ENCODE peak calls at places on chromosomes 6 and 20, in four cellular contexts. One of them, this sample, is unnamed. For H3K4me1 and H3K9me3, the result is how much of the 10 kb centered on the place peaks cover.

GRCh38 chr6:55963301-55963700 is 87.9 kb upstream of the BMP5 start:
- DNase-seq in testis: peak
- DNase-seq in cardiac muscle cell: peak
- DNase-seq in DND-41: no peak
- DNase-seq in this sample: no peak

GRCh38 chr20:47113362-47114118 is 218.9 kb downstream of the EYA2 start:
- DNase-seq in testis: no peak
- DNase-seq in cardiac muscle cell: peak
- DNase-seq in DND-41: no peak
- DNase-seq in this sample: peak

GRCh38 chr20:15185913-15186312 is 848.5 kb upstream of the FLRT3 start:
- DNase-seq in testis: no peak
- DNase-seq in cardiac muscle cell: no peak
- DNase-seq in DND-41: no peak
- DNase-seq in this sample: no peak

GRCh38 chr20:62496525-62497218 is 20.9 kb upstream of the GATA5 start:
- DNase-seq in testis: peak
- DNase-seq in cardiac muscle cell: no peak
- DNase-seq in DND-41: peak
- DNase-seq in this sample: peak

GRCh38 chr20:1038205-1038604 is 36.1 kb upstream of the RSPO4 start:
- DNase-seq in testis: no peak
- DNase-seq in cardiac muscle cell: no peak
- DNase-seq in DND-41: no peak
- DNase-seq in this sample: no peak

GRCh38 chr6:52352239-52353008 is 9.5 kb upstream of the PAQR8 start:
- DNase-seq in testis: no peak
- DNase-seq in cardiac muscle cell: peak
- DNase-seq in DND-41: no peak
- DNase-seq in this sample: peak

GRCh38 chr20:7691647-7692046 is 248.6 kb downstream of the HAO1 start:
- DNase-seq in testis: no peak
- DNase-seq in cardiac muscle cell: peak
- DNase-seq in DND-41: no peak
- DNase-seq in this sample: no peak

GRCh38 chr6:104473021-104473429 is 386.7 kb downstream of the HACE1 start:
- DNase-seq in testis: no peak
- DNase-seq in cardiac muscle cell: no peak
- DNase-seq in DND-41: no peak
- DNase-seq in this sample: no peak

GRCh38 chr20:25039697-25040437 is 18.1 kb downstream of the ACSS1 start:
- DNase-seq in testis: peak
- DNase-seq in cardiac muscle cell: peak
- DNase-seq in DND-41: no peak
- DNase-seq in this sample: no peak

DNA sequence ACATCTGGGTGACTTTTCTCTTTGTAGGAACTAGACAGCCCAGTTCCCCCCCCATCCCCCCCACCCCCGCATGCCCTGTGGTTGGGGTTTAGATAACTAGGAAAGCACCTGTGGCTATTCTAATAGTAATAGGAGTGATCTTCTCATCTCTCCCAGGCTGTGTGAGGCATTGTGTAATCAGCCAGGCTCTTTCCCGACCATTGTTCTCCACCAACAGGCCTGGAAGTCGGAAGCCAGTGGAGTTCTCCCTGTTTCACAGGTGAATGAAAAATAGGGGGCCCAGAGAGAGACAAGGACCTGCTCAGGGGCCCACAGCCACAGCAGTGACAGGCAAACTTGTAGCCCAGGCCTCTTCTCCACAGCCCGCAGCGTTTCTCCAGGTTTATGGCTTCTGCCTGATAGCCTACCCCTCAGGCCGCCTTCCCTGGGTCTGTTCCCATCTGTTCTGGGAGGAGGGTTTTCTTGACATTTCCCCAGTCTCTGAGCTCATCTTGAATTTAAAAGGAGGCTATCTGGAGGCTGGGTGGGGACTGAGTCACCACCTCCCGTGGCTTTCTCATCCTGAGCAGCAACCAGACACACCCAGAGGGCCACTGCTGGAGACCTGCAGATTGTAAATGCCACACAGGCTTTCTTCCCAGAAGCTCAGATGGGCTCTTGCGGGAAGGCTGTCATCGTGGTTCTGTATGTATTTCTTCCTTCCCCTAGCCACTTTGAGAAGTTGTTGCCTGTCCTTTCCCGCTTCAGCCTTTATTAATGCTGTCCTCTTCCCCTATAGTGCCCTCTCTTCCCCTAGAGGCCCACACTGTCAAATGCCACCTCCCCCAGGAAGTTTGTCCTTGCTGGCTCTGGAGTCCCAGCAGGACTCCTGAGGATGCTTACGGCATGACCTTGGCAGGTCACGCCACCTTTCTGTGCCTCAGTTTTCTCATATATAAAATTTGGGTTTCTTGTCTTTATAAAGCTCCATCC is 75.9 kb upstream of the MYL9 start:
- DNase-seq in testis: no peak
- DNase-seq in cardiac muscle cell: peak
- DNase-seq in DND-41: no peak
- DNase-seq in this sample: no peak
- H3K4me1 ChIP-seq in testis: half or more
- H3K4me1 ChIP-seq in cardiac muscle cell: under half
- H3K4me1 ChIP-seq in DND-41: under half
- H3K4me1 ChIP-seq in this sample: under half

GRCh38 chr6:159334068-159334467 is 164.9 kb downstream of the FNDC1 start:
- DNase-seq in testis: no peak
- DNase-seq in cardiac muscle cell: no peak
- DNase-seq in DND-41: no peak
- DNase-seq in this sample: no peak
- H3K9me3 ChIP-seq in testis: under half
- H3K9me3 ChIP-seq in cardiac muscle cell: under half
- H3K9me3 ChIP-seq in DND-41: under half
- H3K9me3 ChIP-seq in this sample: under half

DNA sequence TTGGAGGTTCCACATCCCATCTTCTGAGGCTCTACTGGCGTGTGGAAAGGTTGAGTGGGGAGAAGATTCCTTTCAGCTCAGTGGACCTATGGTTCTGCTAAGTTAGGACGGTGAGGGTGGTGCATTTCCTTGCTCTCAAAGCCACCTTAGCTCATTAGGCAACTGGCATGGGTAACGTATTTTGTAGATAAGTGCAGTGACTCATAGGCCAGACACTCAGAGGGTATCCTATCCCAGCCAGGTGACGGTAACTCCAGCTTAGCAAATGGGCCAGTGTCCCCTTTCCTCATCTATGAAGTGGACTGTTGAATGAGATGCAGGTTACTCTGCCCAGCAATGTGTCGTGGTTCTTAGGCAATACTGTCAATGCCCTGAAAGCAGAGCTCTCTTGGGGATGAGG is 3.7 kb downstream of the RPS6KA2 start:
- DNase-seq in testis: no peak
- DNase-seq in cardiac muscle cell: peak
- DNase-seq in DND-41: no peak
- DNase-seq in this sample: no peak
- H3K4me1 ChIP-seq in testis: under half
- H3K4me1 ChIP-seq in cardiac muscle cell: under half
- H3K4me1 ChIP-seq in DND-41: under half
- H3K4me1 ChIP-seq in this sample: under half

DNA sequence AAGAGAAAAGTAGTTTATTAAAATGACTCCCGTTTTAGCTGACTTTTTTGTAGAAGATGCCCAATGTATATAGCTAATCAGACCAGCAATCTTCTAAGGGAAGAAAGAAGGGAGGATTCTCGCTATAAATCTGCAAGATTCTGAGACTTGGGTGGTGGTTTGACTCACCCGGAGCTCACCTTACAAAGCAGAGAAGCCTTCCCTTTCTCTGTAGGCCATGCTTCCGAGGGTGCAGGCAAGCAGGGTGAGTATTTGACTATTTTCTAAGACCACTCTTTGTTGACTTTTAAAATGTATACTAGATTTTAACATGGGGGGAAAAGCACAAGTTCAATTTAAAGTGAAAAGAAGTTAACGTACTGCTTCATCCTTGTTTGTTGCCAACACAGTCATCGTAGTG is 2.7 kb downstream of the OLIG3 start:
- DNase-seq in testis: no peak
- DNase-seq in cardiac muscle cell: no peak
- DNase-seq in DND-41: no peak
- DNase-seq in this sample: no peak
- H3K9me3 ChIP-seq in testis: under half
- H3K9me3 ChIP-seq in cardiac muscle cell: under half
- H3K9me3 ChIP-seq in DND-41: under half
- H3K9me3 ChIP-seq in this sample: under half

GRCh38 chr6:42302441-42302840 is 84.8 kb upstream of the MRPS10 start:
- DNase-seq in testis: no peak
- DNase-seq in cardiac muscle cell: peak
- DNase-seq in DND-41: no peak
- DNase-seq in this sample: no peak
- H3K4me1 ChIP-seq in testis: half or more
- H3K4me1 ChIP-seq in cardiac muscle cell: under half
- H3K4me1 ChIP-seq in DND-41: under half
- H3K4me1 ChIP-seq in this sample: under half

GRCh38 chr6:170142559-170142958 is 148.3 kb downstream of the DLL1 start:
- DNase-seq in testis: no peak
- DNase-seq in cardiac muscle cell: no peak
- DNase-seq in DND-41: no peak
- DNase-seq in this sample: no peak

GRCh38 chr6:170143401-170144150 is 147.3 kb downstream of the DLL1 start:
- DNase-seq in testis: peak
- DNase-seq in cardiac muscle cell: no peak
- DNase-seq in DND-41: no peak
- DNase-seq in this sample: no peak

GRCh38 chr6:170147056-170147787 is 143.7 kb downstream of the DLL1 start:
- DNase-seq in testis: no peak
- DNase-seq in cardiac muscle cell: no peak
- DNase-seq in DND-41: no peak
- DNase-seq in this sample: no peak

GRCh38 chr6:170146640-170147039 is 144.2 kb downstream of the DLL1 start:
- DNase-seq in testis: no peak
- DNase-seq in cardiac muscle cell: no peak
- DNase-seq in DND-41: no peak
- DNase-seq in this sample: no peak

GRCh38 chr6:170144952-170145587 is 145.8 kb downstream of the DLL1 start:
- DNase-seq in testis: no peak
- DNase-seq in cardiac muscle cell: no peak
- DNase-seq in DND-41: no peak
- DNase-seq in this sample: no peak
- H3K9me3 ChIP-seq in testis: under half
- H3K9me3 ChIP-seq in cardiac muscle cell: under half
- H3K9me3 ChIP-seq in DND-41: under half
- H3K9me3 ChIP-seq in this sample: under half

This sample was measured in Karpas-422.